ENCODE peak calls at places on chromosomes 16 and 17, in five cellular contexts. P is mucosa of descending colon, X is ACHN, C is amniotic epithelial cell, Q is WTC11. H is an unnamed sample.

GRCh38 chr16:85615014-85615851 is 2.1 kb downstream of the GSE1 start:
- DNase-seq in Q (peak), X (no peak), C (peak), P (peak), H (peak)

GRCh38 chr17:46943511-46944393 is 20.8 kb downstream of the GOSR2 start:
- DNase-seq in Q (peak), X (no peak), P (peak), C (peak), H (peak)

GRCh38 chr16:27756206-27756970 is 206.4 kb downstream of the KATNIP start:
- DNase-seq in Q (no peak), C (no peak), X (no peak), P (no peak), H (no peak)

GRCh38 chr17:2138318-2138717 is 83.4 kb downstream of the HIC1 start:
- DNase-seq in P (no peak), X (no peak), C (no peak), Q (no peak), H (no peak)

GRCh38 chr17:76683921-76684745 is 26.6 kb downstream of the MXRA7 start:
- DNase-seq in P (peak), X (no peak), C (no peak), Q (no peak), H (no peak)

GRCh38 chr17:76083536-76083935 is 4.6 kb downstream of the ZACN start:
- DNase-seq in Q (no peak), P (peak), C (no peak), X (no peak), H (no peak)

GRCh38 chr17:48037036-48037881 is at the start of gene COPZ2:
- DNase-seq in Q (peak), X (peak), P (peak), C (peak), H (no peak)

GRCh38 chr17:38617074-38617860 is 11.5 kb upstream of the SRCIN1 start:
- DNase-seq in P (peak), X (no peak), C (no peak), Q (peak), H (no peak)

GRCh38 chr16:30637952-30638351 is 12.8 kb upstream of the PRR14 start:
- DNase-seq in C (peak), Q (no peak), P (no peak), X (peak), H (peak)

GRCh38 chr16:89364603-89365002 is 125.8 kb downstream of the ANKRD11 start:
- DNase-seq in C (peak), P (no peak), Q (no peak), X (no peak), H (no peak)

GRCh38 chr16:30094541-30095165 is 1.4 kb downstream of the YPEL3 start:
- DNase-seq in P (peak), C (no peak), Q (no peak), X (no peak), H (no peak)

GRCh38 chr16:88993006-88993787 is 16.2 kb upstream of the CBFA2T3 start:
- DNase-seq in Q (no peak), P (peak), C (no peak), X (no peak), H (peak)

GRCh38 chr17:63517825-63518534 is 5.2 kb upstream of the KCNH6 start:
- DNase-seq in X (no peak), Q (no peak), C (no peak), P (no peak), H (no peak)

GRCh38 chr17:42518755-42519545 is 17.1 kb upstream of the NAGLU start:
- DNase-seq in Q (no peak), X (peak), C (peak), P (peak), H (no peak)

H was measured in mesendoderm.